ENCODE peak calls at places on chromosomes 13 and 19, in nine cellular contexts. W, U, E, S, Q, I, J, G and D are unnamed samples.

GRCh38 chr13:111006508-111007031 is 91.7 kb upstream of the ANKRD10 start:
- DNase-seq in W (peak), U (peak), E (peak), S (no peak), Q (no peak), I (no peak), J (peak), G (no peak), D (peak)

GRCh38 chr13:36339600-36340155 is 6.5 kb downstream of the SPART start:
- DNase-seq in W (no peak), U (no peak), E (no peak), S (no peak), Q (no peak), I (no peak), J (no peak), G (no peak), D (no peak)

GRCh38 chr13:73656863-73657262 is 477.3 kb downstream of the KLF12 start:
- DNase-seq in W (no peak), U (no peak), E (no peak), S (no peak), Q (no peak), I (no peak), J (no peak), G (peak), D (no peak)

GRCh38 chr19:45973564-45974338 is at the start of gene NOVA2:
- DNase-seq in W (peak), U (no peak), E (peak), S (no peak), Q (peak), I (peak), J (peak), G (peak), D (peak)

GRCh38 chr13:20151016-20151415 is 9.8 kb downstream of the GJA3 start:
- DNase-seq in W (no peak), U (no peak), E (no peak), S (no peak), Q (no peak), I (no peak), J (no peak), G (no peak), D (no peak)

GRCh38 chr19:33052352-33052972 is 12.2 kb downstream of the RHPN2 start:
- DNase-seq in W (no peak), U (no peak), E (peak), S (no peak), Q (no peak), I (no peak), J (no peak), G (peak), D (no peak)

GRCh38 chr13:110250258-110250891 is 56.6 kb downstream of the COL4A1 start:
- DNase-seq in W (no peak), U (peak), E (peak), S (no peak), Q (no peak), I (no peak), J (no peak), G (peak), D (peak)

GRCh38 chr19:46728693-46729339 is 11.9 kb upstream of the PRKD2 start:
- DNase-seq in W (peak), U (no peak), E (peak), S (no peak), Q (peak), I (peak), J (peak), G (peak), D (no peak)

GRCh38 chr13:44573790-44574465 is 2.2 kb downstream of the TSC22D1 start:
- DNase-seq in W (no peak), U (no peak), E (peak), S (no peak), Q (no peak), I (peak), J (no peak), G (peak), D (peak)

GRCh38 chr13:66689628-66690027 is 540.5 kb downstream of the PCDH9 start:
- DNase-seq in W (no peak), U (no peak), E (peak), S (no peak), Q (no peak), I (no peak), J (no peak), G (peak), D (no peak)

GRCh38 chr13:35139591-35139990 is 197.5 kb downstream of the NBEA start:
- DNase-seq in W (no peak), U (no peak), E (peak), S (no peak), Q (no peak), I (no peak), J (no peak), G (peak), D (no peak)

GRCh38 chr19:6828698-6829633 is 56.5 kb downstream of the VAV1 start:
- DNase-seq in W (no peak), U (no peak), E (no peak), S (no peak), Q (no peak), I (no peak), J (no peak), G (peak), D (no peak)

GRCh38 chr13:77637583-77637982 is 59.9 kb upstream of the SLAIN1 start:
- DNase-seq in W (no peak), U (no peak), E (no peak), S (no peak), Q (no peak), I (no peak), J (no peak), G (no peak), D (no peak)

GRCh38 chr13:111017755-111018487 is 97.2 kb upstream of the ARHGEF7 start:
- DNase-seq in W (no peak), U (no peak), E (no peak), S (no peak), Q (no peak), I (peak), J (no peak), G (no peak), D (no peak)

GRCh38 chr13:33606692-33607091 is 211.3 kb upstream of the RFC3 start:
- DNase-seq in W (no peak), U (no peak), E (peak), S (no peak), Q (peak), I (no peak), J (no peak), G (no peak), D (no peak)

GRCh38 chr13:113759525-113760137 is 605 bp downstream of the TMEM255B start:
- DNase-seq in W (peak), U (no peak), E (peak), S (no peak), Q (no peak), I (no peak), J (peak), G (peak), D (no peak)

GRCh38 chr13:110915874-110916670 is 1.2 kb upstream of the ANKRD10 start:
- DNase-seq in W (no peak), U (no peak), E (peak), S (no peak), Q (no peak), I (no peak), J (no peak), G (peak), D (no peak)

GRCh38 chr19:33465834-33466233 is 55.8 kb downstream of the PEPD start:
- DNase-seq in W (no peak), U (no peak), E (no peak), S (no peak), Q (no peak), I (no peak), J (no peak), G (no peak), D (no peak)

GRCh38 chr19:18725755-18726416 is 42.4 kb downstream of the CRTC1 start:
- DNase-seq in W (peak), U (no peak), E (no peak), S (no peak), Q (no peak), I (no peak), J (no peak), G (no peak), D (no peak)

GRCh38 chr19:46951236-46951986 is 68.2 kb upstream of the NPAS1 start:
- DNase-seq in W (no peak), U (no peak), E (peak), S (no peak), Q (peak), I (no peak), J (no peak), G (peak), D (no peak)

GRCh38 chr13:93226623-93227279 is at the start of gene GPC6:
- DNase-seq in W (peak), U (peak), E (peak), S (no peak), Q (no peak), I (no peak), J (no peak), G (peak), D (peak)

GRCh38 chr13:106001443-106001842 is 534.0 kb downstream of the EFNB2 start:
- DNase-seq in W (no peak), U (no peak), E (no peak), S (no peak), Q (no peak), I (no peak), J (no peak), G (no peak), D (no peak)

GRCh38 chr13:95530178-95530577 is 22.3 kb upstream of the CLDN10 start:
- DNase-seq in W (no peak), U (no peak), E (peak), S (no peak), Q (no peak), I (no peak), J (no peak), G (peak), D (peak)

GRCh38 chr19:48258350-48258749 is 2.6 kb upstream of the CARD8 start:
- DNase-seq in W (no peak), U (no peak), E (peak), S (no peak), Q (no peak), I (no peak), J (no peak), G (no peak), D (no peak)

GRCh38 chr19:18894254-18895037 is 1.5 kb downstream of the CERS1 start:
- DNase-seq in W (no peak), U (no peak), E (peak), S (no peak), Q (peak), I (no peak), J (no peak), G (no peak), D (no peak)

GRCh38 chr19:18951721-18952281 is 10.8 kb upstream of the HOMER3 start:
- DNase-seq in W (no peak), U (no peak), E (peak), S (no peak), Q (no peak), I (no peak), J (no peak), G (peak), D (no peak)

GRCh38 chr19:8567522-8568172 is 9.6 kb downstream of the MYO1F start:
- DNase-seq in W (no peak), U (no peak), E (no peak), S (no peak), Q (no peak), I (peak), J (no peak), G (no peak), D (no peak)

GRCh38 chr19:14529254-14530004 is at the start of gene TECR:
- DNase-seq in W (peak), U (peak), E (peak), S (peak), Q (peak), I (peak), J (peak), G (peak), D (peak)

GRCh38 chr19:14530005-14530348 is 583 bp downstream of the TECR start:
- DNase-seq in W (no peak), U (no peak), E (no peak), S (no peak), Q (no peak), I (peak), J (peak), G (no peak), D (no peak)

GRCh38 chr19:14528419-14529253 is 758 bp upstream of the TECR start:
- DNase-seq in W (peak), U (no peak), E (no peak), S (no peak), Q (no peak), I (peak), J (peak), G (no peak), D (no peak)

GRCh38 chr19:14533450-14533849 is 4.1 kb downstream of the TECR start:
- DNase-seq in W (no peak), U (no peak), E (no peak), S (no peak), Q (no peak), I (no peak), J (no peak), G (no peak), D (no peak)

GRCh38 chr19:14530505-14530904 is 1.1 kb downstream of the TECR start:
- DNase-seq in W (no peak), U (no peak), E (no peak), S (no peak), Q (no peak), I (no peak), J (no peak), G (no peak), D (no peak)
- H3K4me3 ChIP-seq in W (peak), U (peak), E (no peak), S (peak), Q (peak), I (peak), J (peak), G (peak), D (peak)

DNA sequence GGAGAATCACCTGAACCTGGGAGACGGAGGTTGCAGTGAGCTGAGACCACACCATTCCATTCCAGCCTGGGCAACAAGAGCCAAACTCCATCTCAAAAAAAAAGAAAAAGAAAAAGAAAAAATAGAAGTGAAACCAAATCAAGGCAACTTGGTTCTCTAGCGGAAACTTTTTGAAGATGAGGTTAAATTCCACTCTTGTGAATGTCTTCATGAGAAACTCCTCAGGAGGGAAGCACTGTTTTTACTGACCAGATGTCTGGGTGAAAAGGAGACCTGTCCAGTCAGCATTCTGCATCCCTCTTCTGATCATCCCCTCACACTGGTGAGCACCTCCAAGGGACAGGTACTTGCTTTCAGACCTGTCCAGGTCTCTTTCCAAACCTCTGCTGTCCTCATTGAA is 15.8 kb downstream of the BRD4 start:
- DNase-seq in W (no peak), U (no peak), E (no peak), S (no peak), Q (no peak), I (no peak), J (no peak), G (no peak), D (no peak)
- H3K4me3 ChIP-seq in W (no peak), U (no peak), E (no peak), S (no peak), Q (no peak), I (no peak), J (no peak), G (no peak), D (no peak)

DNA sequence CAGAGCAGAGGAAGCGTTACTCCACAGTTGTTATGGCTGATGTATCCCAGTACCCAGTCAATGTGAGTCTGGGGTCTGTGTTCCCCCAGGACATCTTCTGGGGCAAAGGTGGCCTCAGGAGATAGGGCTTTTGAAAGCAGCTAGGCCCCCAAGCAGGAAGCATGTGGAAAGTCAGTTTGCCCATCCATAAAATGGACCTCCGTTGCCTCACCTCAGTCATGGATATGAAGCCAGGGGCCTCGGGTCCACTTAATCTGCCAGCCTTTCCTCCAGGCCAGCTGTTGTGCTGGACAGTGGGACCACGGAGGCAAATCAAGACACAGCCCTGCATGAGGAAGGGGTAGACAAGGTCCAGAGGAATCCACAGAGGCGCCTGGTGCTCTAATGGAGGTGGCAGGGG is 3.3 kb downstream of the EPS8L1 start:
- DNase-seq in W (no peak), U (no peak), E (no peak), S (no peak), Q (no peak), I (peak), J (no peak), G (no peak), D (no peak)
- H3K4me3 ChIP-seq in W (no peak), U (no peak), E (no peak), S (no peak), Q (no peak), I (no peak), J (no peak), G (no peak), D (no peak)

GRCh38 chr19:52946322-52947310 is 16.1 kb downstream of the ZNF816 start:
- DNase-seq in W (peak), U (no peak), E (no peak), S (no peak), Q (no peak), I (peak), J (peak), G (peak), D (no peak)
- H3K4me3 ChIP-seq in W (no peak), U (no peak), E (no peak), S (no peak), Q (no peak), I (no peak), J (peak), G (peak), D (no peak)

DNA sequence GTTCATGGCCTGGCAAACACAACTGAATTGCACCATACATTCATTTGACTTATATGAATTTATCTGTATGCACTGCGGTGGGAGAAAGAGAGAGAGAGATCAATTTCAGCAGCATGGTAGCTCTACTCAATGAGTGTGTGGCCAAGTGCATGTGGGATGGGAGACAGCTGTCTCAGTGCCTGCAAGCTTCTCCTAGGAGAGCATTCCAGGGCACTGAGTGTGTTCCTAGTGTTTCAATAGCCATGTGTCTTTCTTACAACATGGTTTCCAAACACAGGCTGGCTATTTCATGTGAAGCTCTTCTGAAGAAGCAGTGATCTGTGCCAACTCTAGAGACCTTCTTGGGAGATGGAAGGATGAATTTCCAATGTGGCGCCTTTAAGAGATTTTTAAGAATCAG is 43.5 kb downstream of the NEK5 start:
- DNase-seq in W (no peak), U (no peak), E (peak), S (no peak), Q (no peak), I (no peak), J (no peak), G (no peak), D (no peak)
- H3K4me3 ChIP-seq in W (no peak), U (no peak), E (no peak), S (no peak), Q (no peak), I (no peak), J (no peak), G (no peak), D (no peak)

GRCh38 chr19:42033413-42033812 is 36.6 kb downstream of the GRIK5 start:
- DNase-seq in W (no peak), U (no peak), E (no peak), S (no peak), Q (no peak), I (peak), J (no peak), G (no peak), D (no peak)

GRCh38 chr19:42037649-42038048 is 32.4 kb downstream of the GRIK5 start:
- DNase-seq in W (no peak), U (no peak), E (no peak), S (no peak), Q (no peak), I (no peak), J (no peak), G (no peak), D (no peak)

GRCh38 chr19:42030605-42031004 is 36.6 kb upstream of the ATP1A3 start:
- DNase-seq in W (no peak), U (no peak), E (no peak), S (no peak), Q (no peak), I (peak), J (no peak), G (no peak), D (no peak)

GRCh38 chr19:42028304-42029216 is 34.5 kb upstream of the ATP1A3 start:
- DNase-seq in W (no peak), U (no peak), E (no peak), S (no peak), Q (no peak), I (no peak), J (no peak), G (peak), D (no peak)

DNA sequence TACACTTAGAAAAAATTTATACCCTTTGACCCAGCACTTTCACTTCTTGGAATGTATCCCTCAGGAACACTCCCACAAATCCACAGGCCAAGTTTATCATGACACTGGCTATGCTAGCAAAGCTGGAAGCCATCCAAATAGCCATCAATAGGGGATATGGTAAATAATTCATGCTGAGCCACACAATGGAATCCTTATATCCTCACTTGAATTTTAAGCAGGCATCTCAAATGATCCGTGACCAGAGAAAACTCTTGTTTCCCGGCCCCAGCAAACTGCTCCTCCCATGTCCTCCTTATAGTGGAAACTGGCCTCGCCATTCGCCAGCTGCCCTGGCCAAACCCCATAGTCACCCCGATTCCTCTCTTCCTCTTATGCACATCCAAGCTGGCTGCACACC is 37.6 kb downstream of the GRIK5 start:
- DNase-seq in W (no peak), U (no peak), E (peak), S (no peak), Q (no peak), I (peak), J (no peak), G (peak), D (peak)
- H3K4me3 ChIP-seq in W (no peak), U (no peak), E (no peak), S (no peak), Q (no peak), I (no peak), J (no peak), G (no peak), D (no peak)

GRCh38 chr19:36747750-36748149 is 24.9 kb downstream of the ZNF850 start:
- DNase-seq in W (no peak), U (no peak), E (no peak), S (no peak), Q (no peak), I (no peak), J (no peak), G (no peak), D (no peak)
- H3K4me3 ChIP-seq in W (no peak), U (no peak), E (no peak), S (no peak), Q (no peak), I (no peak), J (no peak), G (no peak), D (no peak)

GRCh38 chr19:1355974-1356865 is 27.5 kb upstream of the NDUFS7 start:
- DNase-seq in W (peak), U (no peak), E (peak), S (no peak), Q (no peak), I (no peak), J (no peak), G (no peak), D (no peak)
- H3K4me3 ChIP-seq in W (peak), U (peak), E (peak), S (peak), Q (peak), I (peak), J (peak), G (peak), D (peak)

DNA sequence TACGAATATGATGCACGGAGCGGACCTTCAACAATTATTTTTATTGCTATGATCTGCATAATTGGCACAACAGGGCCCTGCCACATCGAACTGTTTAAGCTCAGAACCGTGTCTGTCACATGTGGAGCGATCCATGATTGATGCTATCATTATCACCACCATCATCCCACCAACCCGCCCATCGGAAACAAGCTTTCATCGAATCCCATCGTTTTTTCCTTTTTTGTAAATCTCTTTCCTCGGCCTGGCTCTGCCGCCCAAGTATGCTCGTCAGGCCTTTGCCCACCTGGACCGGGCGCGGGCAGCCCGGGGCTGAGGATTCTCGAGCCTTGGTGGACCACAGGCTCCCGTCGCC is 533 bp upstream of the DCAF15 start:
- DNase-seq in W (no peak), U (no peak), E (no peak), S (no peak), Q (no peak), I (no peak), J (no peak), G (no peak), D (no peak)
- H3K4me3 ChIP-seq in W (peak), U (peak), E (peak), S (peak), Q (peak), I (peak), J (peak), G (peak), D (peak)

GRCh38 chr19:38949580-38950367 is 19.0 kb downstream of the MRPS12 start:
- DNase-seq in W (peak), U (peak), E (peak), S (no peak), Q (peak), I (peak), J (peak), G (peak), D (peak)
- H3K4me3 ChIP-seq in W (peak), U (peak), E (peak), S (peak), Q (peak), I (peak), J (peak), G (no peak), D (peak)